ENCODE peak calls at places on chromosomes 2 and 18, in six cellular contexts. K is cardiac muscle cell, G is astrocyte of the cerebellum, R is B cell, C is uterus, A is endothelial cell. P is an unnamed sample.

GRCh38 chr2:149422337-149422990 is 92.1 kb downstream of the LYPD6 start:
- DNase-seq in K (peak), G (no peak), R (no peak), C (no peak), A (no peak), P (no peak)

GRCh38 chr2:224778474-224778877 is 62.3 kb upstream of the CCDC195 start:
- DNase-seq in K (peak), G (peak), R (peak), C (peak), A (peak), P (peak)

GRCh38 chr18:615773-616172 is 19.0 kb downstream of the CLUL1 start:
- DNase-seq in K (no peak), G (no peak), R (no peak), C (no peak), A (no peak), P (no peak)

GRCh38 chr2:44100351-44100750 is 68.3 kb upstream of the PPM1B start:
- DNase-seq in K (peak), G (peak), R (no peak), C (peak), A (no peak), P (peak)

GRCh38 chr18:58174285-58174684 is 130.3 kb downstream of the NEDD4L start:
- DNase-seq in K (no peak), G (no peak), R (no peak), C (no peak), A (no peak), P (no peak)

GRCh38 chr2:3319134-3319533 is 58.5 kb downstream of the EIPR1 start:
- DNase-seq in K (no peak), G (no peak), R (no peak), C (no peak), A (no peak), P (no peak)

GRCh38 chr2:23213196-23213595 is 171.8 kb upstream of the KLHL29 start:
- DNase-seq in K (no peak), G (no peak), R (no peak), C (no peak), A (no peak), P (no peak)

GRCh38 chr18:21831413-21831831 is 90.8 kb downstream of the MIB1 start:
- DNase-seq in K (peak), G (no peak), R (no peak), C (peak), A (no peak), P (peak)

GRCh38 chr2:133633851-133634250 is 65.6 kb upstream of the NCKAP5 start:
- DNase-seq in K (peak), G (no peak), R (no peak), C (no peak), A (no peak), P (no peak)

GRCh38 chr18:57585421-57585820 is 1.1 kb downstream of the FECH start:
- DNase-seq in K (peak), G (no peak), R (no peak), C (no peak), A (no peak), P (no peak)

GRCh38 chr2:144137705-144138428 is 382.1 kb downstream of the ZEB2 start:
- DNase-seq in K (no peak), G (peak), R (no peak), C (no peak), A (no peak), P (no peak)

GRCh38 chr2:158998486-158999248 is 30.2 kb downstream of the TANC1 start:
- DNase-seq in K (peak), G (no peak), R (no peak), C (no peak), A (no peak), P (no peak)

GRCh38 chr2:100554788-100555407 is 7.9 kb upstream of the PDCL3 start:
- DNase-seq in K (no peak), G (no peak), R (no peak), C (no peak), A (no peak), P (no peak)

GRCh38 chr2:201643216-201643651 is at the start of gene TMEM237:
- DNase-seq in K (peak), G (no peak), R (peak), C (peak), A (peak), P (no peak)

GRCh38 chr2:108931372-108931771 is 57.6 kb downstream of the EDAR start:
- DNase-seq in K (no peak), G (no peak), R (no peak), C (no peak), A (no peak), P (no peak)

GRCh38 chr2:149806651-149807050 is 219.1 kb upstream of the MMADHC start:
- DNase-seq in K (no peak), G (no peak), R (no peak), C (no peak), A (no peak), P (no peak)

GRCh38 chr2:101518470-101519172 is 43.7 kb upstream of the RFX8 start:
- DNase-seq in K (peak), G (no peak), R (no peak), C (peak), A (peak), P (no peak)

GRCh38 chr2:188324067-188324466 is 32.4 kb downstream of the GULP1 start:
- DNase-seq in K (no peak), G (no peak), R (no peak), C (no peak), A (no peak), P (no peak)

GRCh38 chr2:80073134-80073561 is 231.4 kb downstream of the LRRTM1 start:
- DNase-seq in K (peak), G (peak), R (peak), C (no peak), A (peak), P (peak)

GRCh38 chr2:61764035-61764800 is 89.6 kb downstream of the FAM161A start:
- DNase-seq in K (peak), G (peak), R (peak), C (peak), A (peak), P (peak)

GRCh38 chr2:15293262-15293937 is 267.7 kb downstream of the NBAS start:
- DNase-seq in K (no peak), G (no peak), R (no peak), C (no peak), A (no peak), P (no peak)

GRCh38 chr2:137252934-137253333 is 487.6 kb downstream of the THSD7B start:
- DNase-seq in K (no peak), G (no peak), R (no peak), C (no peak), A (no peak), P (no peak)

GRCh38 chr18:79778291-79778791 is 19.4 kb upstream of the KCNG2 start:
- DNase-seq in K (no peak), G (no peak), R (no peak), C (no peak), A (no peak), P (no peak)

GRCh38 chr2:74181739-74182138 is 3.1 kb upstream of the MOB1A start:
- DNase-seq in K (no peak), G (no peak), R (peak), C (no peak), A (no peak), P (no peak)

GRCh38 chr2:133486706-133487305 is 81.5 kb downstream of the NCKAP5 start:
- DNase-seq in K (no peak), G (no peak), R (no peak), C (no peak), A (no peak), P (no peak)

GRCh38 chr2:199484927-199485326 is 27.2 kb upstream of the SATB2 start:
- DNase-seq in K (no peak), G (no peak), R (no peak), C (no peak), A (no peak), P (no peak)

GRCh38 chr2:18987592-18988073 is 370.8 kb downstream of the OSR1 start:
- DNase-seq in K (peak), G (peak), R (no peak), C (peak), A (no peak), P (peak)
- TF ChIP-seq CTCF in K (peak), G (peak), R (no peak), C (peak), A (no peak), P (peak)

GRCh38 chr2:1910562-1911256 is 166.4 kb upstream of the PXDN start:
- DNase-seq in K (no peak), G (peak), R (no peak), C (no peak), A (no peak), P (no peak)
- TF ChIP-seq CTCF in K (no peak), G (peak), R (no peak), C (no peak), A (no peak), P (no peak)

DNA sequence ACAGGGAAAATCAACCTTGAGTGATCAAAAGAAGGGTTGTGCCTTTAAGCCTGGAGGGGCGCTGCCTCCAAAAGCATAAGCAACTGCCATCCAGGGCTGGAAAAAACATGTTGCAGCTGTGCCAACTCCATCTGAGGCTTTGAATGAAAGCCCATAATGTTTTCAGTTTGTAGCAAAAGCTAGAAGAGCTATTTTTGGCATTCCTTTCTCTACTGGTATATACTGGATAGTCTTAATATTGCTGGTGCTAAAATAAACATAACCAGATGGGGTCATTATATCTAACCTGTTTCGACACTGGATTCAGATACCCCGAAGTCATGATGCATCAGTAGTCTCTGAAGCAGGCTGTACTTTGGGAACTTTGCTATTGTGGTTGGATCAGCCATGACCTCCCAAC is 25.1 kb downstream of the ANXA4 start:
- DNase-seq in K (peak), G (no peak), R (no peak), C (no peak), A (no peak), P (peak)
- TF ChIP-seq CTCF in K (no peak), G (peak), R (no peak), C (no peak), A (no peak), P (peak)

DNA sequence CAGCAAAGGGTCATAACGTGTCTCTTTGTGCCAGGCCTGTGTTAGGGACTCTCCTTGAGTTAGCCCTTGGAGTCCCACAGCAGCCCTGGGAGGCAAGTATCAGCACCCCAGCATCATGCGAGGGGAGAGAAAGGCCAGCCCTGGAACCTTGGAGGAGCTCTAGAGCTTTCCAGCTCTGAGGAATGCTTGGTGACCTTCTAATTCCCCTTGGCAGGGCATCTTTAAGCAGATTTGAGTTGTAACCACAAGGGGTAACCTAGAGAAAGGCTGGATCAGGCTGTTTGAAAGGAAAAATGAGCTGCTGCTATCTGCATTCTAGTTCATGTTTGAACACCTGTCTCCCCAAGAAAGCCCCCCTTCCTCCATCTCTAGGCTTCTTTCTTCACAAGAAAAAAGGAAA is 23.8 kb upstream of the ODC1 start:
- DNase-seq in K (no peak), G (no peak), R (no peak), C (no peak), A (no peak), P (no peak)
- TF ChIP-seq CTCF in K (no peak), G (no peak), R (no peak), C (no peak), A (no peak), P (peak)